ENCODE peak calls at places on chromosomes 2 and 18, in ten cellular contexts. Q is hepatocyte; K is SW 1271; V is A172; R is OCI-LY7; I is ELF-1; T is thoracic aorta; A is foreskin fibroblast; Z is stimulated activated naive B cell treated with anti-CD40 and anti-IgM and Interleukin-4, amounts not matched to agents 10 μg/mL and 1 μg/mL and 100 μg/mL, for 72 hours; J is omental fat pad. U is an unnamed sample.

GRCh38 chr18:57970356-57971095 is 73.5 kb upstream of the NEDD4L start:
- DNase-seq in R (no peak), K (no peak), A (no peak), T (no peak), Q (no peak), J (no peak), Z (no peak), V (no peak), I (peak; percentile 28), U (no peak)

GRCh38 chr2:109351164-109351756 is 222.3 kb downstream of the SH3RF3 start:
- DNase-seq in R (no peak), T (peak; percentile 54), K (no peak), Z (no peak), Q (no peak), I (no peak), A (peak; percentile 97), J (no peak), V (peak; percentile 93), U (no peak)

GRCh38 chr2:212227755-212228154 is 310.8 kb downstream of the ERBB4 start:
- DNase-seq in Q (peak; percentile 40), T (no peak), Z (no peak), J (no peak), A (peak; percentile 84), I (no peak), K (no peak), R (no peak), V (peak; percentile 45), U (peak; percentile 44)

GRCh38 chr18:49565656-49566055 is 3.8 kb downstream of the LIPG start:
- DNase-seq in I (peak; percentile 75), Z (no peak), T (no peak), R (no peak), J (no peak), K (no peak), A (peak; percentile 61), V (no peak), Q (no peak), U (no peak)

GRCh38 chr2:231677632-231678104 is 30.7 kb upstream of the PTMA start:
- DNase-seq in J (peak; percentile 84), R (peak; percentile 91), Z (peak; percentile 76), I (peak; percentile 96), A (peak; percentile 87), K (no peak), T (peak; percentile 67), Q (peak; percentile 91), V (peak; percentile 80), U (peak; percentile 81)

GRCh38 chr2:221635949-221636348 is 63.8 kb upstream of the EPHA4 start:
- DNase-seq in Z (no peak), R (no peak), Q (peak; percentile 23), I (peak; percentile 8), K (no peak), A (no peak), V (peak; percentile 42), J (no peak), T (no peak), U (no peak)

GRCh38 chr2:54535599-54536195 is 79.6 kb downstream of the SPTBN1 start:
- DNase-seq in I (no peak), T (no peak), K (no peak), V (no peak), Z (no peak), J (no peak), A (no peak), R (peak; percentile 40), Q (no peak), U (no peak)

GRCh38 chr2:233135421-233135820 is 75.3 kb downstream of the INPP5D start:
- DNase-seq in T (no peak), K (no peak), V (no peak), R (no peak), I (no peak), A (no peak), J (no peak), Q (no peak), Z (no peak), U (no peak)

GRCh38 chr2:163595033-163595432 is 140.8 kb downstream of the FIGN start:
- DNase-seq in R (no peak), T (no peak), Z (no peak), Q (no peak), K (no peak), V (no peak), I (no peak), J (no peak), A (no peak), U (no peak)

GRCh38 chr2:47785986-47786385 is 3.0 kb downstream of the MSH6 start:
- DNase-seq in I (no peak), Z (no peak), R (no peak), V (no peak), J (no peak), K (no peak), T (no peak), A (peak; percentile 12), Q (no peak), U (no peak)

GRCh38 chr2:11987151-11987550 is 240.7 kb downstream of the LPIN1 start:
- DNase-seq in J (no peak), T (no peak), Z (no peak), K (no peak), I (no peak), R (no peak), Q (no peak), A (no peak), V (no peak), U (no peak)

GRCh38 chr2:205743982-205744644 is 61.8 kb downstream of the NRP2 start:
- DNase-seq in A (no peak), J (no peak), R (no peak), V (no peak), Z (no peak), K (no peak), Q (no peak), T (no peak), I (no peak), U (no peak)

U was measured in PC-9.